ENCODE peak calls at places on chromosomes 13 and 19, in seven cellular contexts. B, I, D, W, U, Y and Z are unnamed samples.
A peak's percentile ranks its signal among the peaks of the same experiment; 100 is the strongest.

GRCh38 chr19:41882568-41883462 is at the start of gene ARHGEF1:
- DNase-seq in B (peak; percentile 72), I (no peak), D (no peak), W (peak; percentile 76), U (peak; percentile 72), Y (peak; percentile 76), Z (no peak)

GRCh38 chr13:99419591-99420243 is 81.6 kb upstream of the TM9SF2 start:
- DNase-seq in B (no peak), I (no peak), D (no peak), W (no peak), U (no peak), Y (no peak), Z (no peak)

GRCh38 chr19:52541608-52542007 is 14.1 kb downstream of the ZNF808 start:
- DNase-seq in B (no peak), I (no peak), D (no peak), W (no peak), U (no peak), Y (no peak), Z (no peak)

GRCh38 chr19:33414667-33415605 is 41.4 kb downstream of the CEBPG start:
- DNase-seq in B (no peak), I (no peak), D (no peak), W (no peak), U (no peak), Y (no peak), Z (no peak)

GRCh38 chr19:55447421-55448174 is 4.5 kb upstream of the SHISA7 start:
- DNase-seq in B (no peak), I (no peak), D (no peak), W (no peak), U (no peak), Y (no peak), Z (no peak)

GRCh38 chr19:40315812-40316475 is 30.8 kb upstream of the AKT2 start:
- DNase-seq in B (no peak), I (no peak), D (no peak), W (no peak), U (no peak), Y (no peak), Z (no peak)

GRCh38 chr13:21913010-21913409 is 242.1 kb downstream of the FGF9 start:
- DNase-seq in B (no peak), I (peak; percentile 12), D (no peak), W (no peak), U (peak; percentile 54), Y (peak; percentile 4), Z (no peak)

GRCh38 chr13:95317037-95317989 is 16.1 kb upstream of the ABCC4 start:
- DNase-seq in B (no peak), I (no peak), D (no peak), W (no peak), U (no peak), Y (no peak), Z (no peak)

GRCh38 chr13:100673376-100673830 is 1.2 kb downstream of the TMTC4 start:
- DNase-seq in B (peak; percentile 24), I (no peak), D (peak; percentile 11), W (no peak), U (no peak), Y (no peak), Z (peak; percentile 14)

GRCh38 chr19:35437152-35437951 is 10.7 kb upstream of the FFAR2 start:
- DNase-seq in B (no peak), I (no peak), D (no peak), W (no peak), U (no peak), Y (no peak), Z (no peak)

GRCh38 chr19:13176345-13176744 is 26.1 kb downstream of the IER2 start:
- DNase-seq in B (no peak), I (no peak), D (no peak), W (no peak), U (no peak), Y (no peak), Z (no peak)

GRCh38 chr13:103469771-103470170 is 403.6 kb upstream of the SLC10A2 start:
- DNase-seq in B (no peak), I (no peak), D (no peak), W (no peak), U (no peak), Y (no peak), Z (no peak)

GRCh38 chr13:32214073-32214472 is 101.1 kb downstream of the ZAR1L start:
- DNase-seq in B (no peak), I (no peak), D (no peak), W (no peak), U (no peak), Y (no peak), Z (no peak)

GRCh38 chr13:98204546-98204945 is 27.5 kb upstream of the RNF113B start:
- DNase-seq in B (no peak), I (no peak), D (no peak), W (no peak), U (no peak), Y (no peak), Z (no peak)

GRCh38 chr13:52387721-52388120 is 18.3 kb downstream of the THSD1 start:
- DNase-seq in B (no peak), I (no peak), D (no peak), W (no peak), U (no peak), Y (no peak), Z (no peak)

GRCh38 chr13:64371045-64371444 is 2859.1 kb downstream of the PCDH9 start:
- DNase-seq in B (no peak), I (peak; percentile 37), D (no peak), W (no peak), U (no peak), Y (no peak), Z (no peak)

GRCh38 chr19:39237200-39238184 is 7.3 kb downstream of the IFNL3 start:
- DNase-seq in B (peak; percentile 26), I (peak; percentile 3), D (no peak), W (peak; percentile 78), U (peak; percentile 78), Y (peak; percentile 55), Z (no peak)

GRCh38 chr13:42272115-42272756 is at the start of gene AKAP11:
- DNase-seq in B (no peak), I (no peak), D (peak; percentile 38), W (peak; percentile 57), U (no peak), Y (peak; percentile 72), Z (peak; percentile 48)

GRCh38 chr13:27905650-27906049 is 14.2 kb upstream of the PDX1 start:
- DNase-seq in B (no peak), I (no peak), D (no peak), W (no peak), U (no peak), Y (no peak), Z (no peak)

GRCh38 chr13:44012910-44013309 is 133.2 kb downstream of the LACC1 start:
- DNase-seq in B (no peak), I (no peak), D (no peak), W (no peak), U (no peak), Y (no peak), Z (no peak)

GRCh38 chr13:61255035-61255796 is 160.4 kb downstream of the PCDH20 start:
- DNase-seq in B (no peak), I (peak; percentile 2), D (no peak), W (no peak), U (no peak), Y (no peak), Z (no peak)

GRCh38 chr19:37594982-37595382 is 306 bp downstream of the ZNF540 start:
- DNase-seq in B (no peak), I (no peak), D (no peak), W (peak; percentile 65), U (no peak), Y (peak; percentile 77), Z (peak; percentile 25)

GRCh38 chr13:85241045-85241444 is 558.2 kb downstream of the SLITRK6 start:
- DNase-seq in B (no peak), I (peak; percentile 10), D (no peak), W (no peak), U (no peak), Y (no peak), Z (no peak)

DNA sequence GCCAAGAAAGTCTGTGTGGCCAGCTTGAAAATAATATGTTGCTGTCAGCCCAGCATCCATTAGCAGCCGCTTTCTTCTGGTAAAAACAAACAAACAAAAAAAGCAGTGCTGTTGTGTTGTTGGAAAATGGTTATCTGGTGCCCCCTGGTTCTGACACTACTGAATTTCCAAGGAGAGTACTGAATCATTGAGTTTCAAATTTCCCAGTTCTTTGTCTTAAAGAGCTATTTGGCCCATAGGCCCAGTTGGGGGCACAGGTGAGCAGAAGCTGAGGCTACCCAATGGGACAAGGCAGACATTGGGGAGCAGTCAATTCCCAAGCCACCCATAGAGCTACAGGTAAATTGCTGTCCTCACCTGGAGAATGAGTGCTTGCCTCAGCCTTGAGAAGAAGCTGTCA is 995.9 kb downstream of the UQCRFS1 start:
- DNase-seq in B (no peak), I (no peak), D (no peak), W (no peak), U (no peak), Y (no peak), Z (no peak)
- TF ChIP-seq CTCF in B (no peak), I (no peak), D (peak; percentile 24), W (no peak), U (no peak), Y (no peak), Z (no peak)

GRCh38 chr19:48332662-48333466 is 7.5 kb downstream of the EMP3 start:
- DNase-seq in B (peak; percentile 78), I (peak; percentile 100), D (peak; percentile 50), W (peak; percentile 93), U (peak; percentile 95), Y (peak; percentile 94), Z (peak; percentile 44)
- TF ChIP-seq CTCF in B (no peak), I (no peak), D (no peak), W (no peak), U (no peak), Y (no peak), Z (no peak)

DNA sequence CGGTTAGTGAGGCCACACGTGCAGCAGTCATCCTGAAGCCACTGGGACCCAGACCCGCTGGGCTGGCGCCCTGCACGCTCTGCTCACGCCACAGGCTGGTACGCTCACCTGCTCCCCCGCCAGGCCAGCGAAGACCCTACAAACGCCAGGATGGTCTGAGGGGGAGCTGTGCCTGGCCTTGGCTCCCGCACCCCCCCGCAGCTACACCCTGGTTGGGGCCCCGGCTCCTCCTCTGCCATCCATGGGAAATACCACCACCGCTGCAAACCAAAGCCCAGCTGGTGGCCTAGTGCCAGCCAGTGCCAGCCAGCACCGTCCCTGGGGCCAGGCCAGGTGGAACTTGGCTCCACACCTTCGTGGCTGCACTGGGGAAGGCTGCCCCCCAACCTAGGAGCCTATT is 23.3 kb upstream of the CACTIN start:
- DNase-seq in B (no peak), I (no peak), D (no peak), W (no peak), U (no peak), Y (no peak), Z (no peak)
- TF ChIP-seq CTCF in B (no peak), I (no peak), D (no peak), W (no peak), U (no peak), Y (no peak), Z (no peak)

DNA sequence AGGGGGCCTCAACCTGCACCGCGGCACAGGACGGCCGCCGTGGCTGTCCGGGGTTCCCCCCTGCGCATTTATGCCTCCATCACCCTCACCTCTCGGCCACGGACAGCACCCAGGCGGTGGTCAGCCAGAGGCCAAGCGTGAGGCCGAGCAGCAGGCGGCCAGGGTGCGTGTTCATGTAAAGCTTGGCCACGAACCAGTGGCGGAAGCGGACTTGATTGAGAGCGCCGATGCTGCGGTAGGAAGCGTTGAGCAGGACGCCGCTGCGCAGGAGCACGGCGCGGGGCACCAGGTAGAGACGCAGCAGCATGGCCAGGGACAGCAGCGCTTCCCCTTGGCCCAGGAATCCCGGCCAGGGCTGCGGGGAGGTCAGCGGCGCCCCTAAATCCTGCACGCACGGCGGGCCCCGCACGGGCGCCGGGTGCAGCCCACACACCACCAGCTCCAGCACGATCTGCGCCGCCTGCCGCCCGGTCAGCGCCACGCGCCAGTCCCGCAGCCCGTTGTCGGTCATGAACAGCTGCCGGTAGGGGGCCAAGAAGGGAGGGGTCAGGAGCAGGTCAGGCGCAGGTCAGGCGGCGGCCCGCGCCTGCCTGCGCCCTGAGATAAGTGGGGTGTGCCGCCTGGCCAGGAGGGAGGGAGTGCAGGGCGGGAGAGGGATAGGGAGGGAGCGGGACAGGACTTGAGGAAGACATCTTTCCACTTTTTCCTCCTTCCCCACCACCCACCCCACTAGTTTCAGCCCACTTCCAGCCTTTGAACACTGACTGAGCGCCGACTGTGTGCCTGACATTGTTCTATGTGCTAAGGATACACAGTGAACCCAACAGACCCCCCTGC is 6.5 kb downstream of the KCNN4 start:
- DNase-seq in B (no peak), I (no peak), D (peak; percentile 72), W (no peak), U (no peak), Y (no peak), Z (peak; percentile 75)
- TF ChIP-seq CTCF in B (no peak), I (no peak), D (peak; percentile 72), W (peak; percentile 27), U (no peak), Y (no peak), Z (peak; percentile 79)